ENCODE peak calls at places on chromosomes 2 and 18, in six cellular contexts. W is neural progenitor cell, P is uterus, L is lower lobe of right lung, T is AG04449, F is GM12878. Q is an unnamed sample.

GRCh38 chr2:5695641-5696350 is 3.6 kb downstream of the SOX11 start:
- DNase-seq in W (peak; percentile 65), P (no peak), L (no peak), T (no peak), F (no peak), Q (no peak)

GRCh38 chr2:239275871-239276812 is 124.7 kb downstream of the HDAC4 start:
- DNase-seq in W (no peak), P (peak; percentile 65), L (peak; percentile 46), T (no peak), F (no peak), Q (peak; percentile 53)

GRCh38 chr2:159613515-159614336 is 2.6 kb downstream of the BAZ2B start:
- DNase-seq in W (no peak), P (no peak), L (no peak), T (no peak), F (no peak), Q (no peak)

GRCh38 chr2:232523682-232524597 is 2.0 kb upstream of the CHRND start:
- DNase-seq in W (peak; percentile 92), P (no peak), L (no peak), T (no peak), F (no peak), Q (no peak)

GRCh38 chr2:129762386-129763189 is 216.9 kb upstream of the RAB6C start:
- DNase-seq in W (no peak), P (no peak), L (no peak), T (no peak), F (no peak), Q (no peak)

GRCh38 chr2:218022851-218023530 is 20.2 kb upstream of the TNS1 start:
- DNase-seq in W (no peak), P (peak; percentile 12), L (no peak), T (no peak), F (no peak), Q (no peak)

GRCh38 chr2:61255580-61256437 is 93.8 kb downstream of the C2orf74 start:
- DNase-seq in W (no peak), P (no peak), L (no peak), T (peak; percentile 65), F (no peak), Q (peak; percentile 61)

GRCh38 chr2:43331428-43331827 is 105.0 kb upstream of the ZFP36L2 start:
- DNase-seq in W (no peak), P (no peak), L (no peak), T (no peak), F (no peak), Q (no peak)

GRCh38 chr2:202099515-202099914 is 26.5 kb downstream of the KIAA2012 start:
- DNase-seq in W (peak; percentile 51), P (no peak), L (no peak), T (no peak), F (no peak), Q (no peak)

GRCh38 chr2:191552036-191552435 is 125.9 kb upstream of the NABP1 start:
- DNase-seq in W (no peak), P (no peak), L (no peak), T (no peak), F (no peak), Q (no peak)

GRCh38 chr2:118114863-118115262 is 26.6 kb downstream of the INSIG2 start:
- DNase-seq in W (no peak), P (no peak), L (no peak), T (no peak), F (no peak), Q (no peak)

GRCh38 chr2:238863749-238864206 is 15.9 kb downstream of the TWIST2 start:
- DNase-seq in W (no peak), P (no peak), L (no peak), T (no peak), F (no peak), Q (no peak)

GRCh38 chr18:5424903-5425302 is 118.9 kb downstream of the EPB41L3 start:
- DNase-seq in W (peak; percentile 66), P (no peak), L (no peak), T (no peak), F (no peak), Q (no peak)

DNA sequence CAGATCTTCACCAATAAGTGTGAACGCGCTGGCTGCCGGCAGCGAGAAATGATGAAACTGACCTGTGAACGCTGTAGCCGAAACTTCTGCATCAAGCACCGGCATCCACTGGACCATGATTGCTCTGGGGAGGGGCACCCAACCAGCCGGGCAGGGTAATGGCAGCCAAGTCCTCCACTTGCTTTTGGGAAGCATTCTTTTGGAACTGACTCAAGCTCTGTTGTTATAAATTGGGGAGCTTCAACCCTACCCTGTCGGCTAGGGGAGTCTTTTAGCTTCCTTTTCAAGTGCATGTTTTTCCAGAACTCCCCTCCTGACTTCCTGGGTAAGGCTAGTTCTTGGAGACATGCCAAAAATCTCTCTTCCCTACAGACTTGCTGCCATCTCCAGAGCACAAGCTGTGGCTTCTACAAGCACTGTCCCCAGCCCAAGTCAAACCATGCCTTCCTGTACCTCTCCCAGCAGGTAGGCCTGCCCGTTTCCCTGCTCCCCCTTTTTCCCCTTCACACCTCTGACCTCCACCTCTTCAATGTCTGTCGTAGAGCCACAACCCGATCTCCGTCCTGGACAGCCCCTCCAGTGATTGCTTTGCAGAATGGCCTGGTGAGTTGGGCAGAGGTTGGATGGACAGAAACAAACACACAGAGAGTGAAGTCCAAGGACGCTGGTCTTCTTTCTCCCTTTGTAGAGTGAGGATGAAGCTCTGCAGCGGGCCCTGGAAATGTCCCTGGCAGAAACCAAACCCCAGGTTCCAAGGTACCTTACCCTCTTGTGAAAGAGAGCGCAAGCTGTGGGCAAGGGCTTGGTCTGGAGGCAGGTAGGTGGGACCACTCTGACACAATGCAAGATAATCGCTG is 1.5 kb downstream of the ZFAND2B start:
- DNase-seq in W (no peak), P (no peak), L (no peak), T (no peak), F (no peak), Q (no peak)
- H3K4me3 ChIP-seq in W (peak overlapping the region; percentile 66), P (no peak overlapping the region), L (peak overlapping the region; percentile 76), T (no peak overlapping the region), F (no peak overlapping the region), Q (peak overlapping the region; percentile 82)

GRCh38 chr18:21704603-21705364 is at the start of gene ABHD3:
- DNase-seq in W (peak; percentile 95), P (peak; percentile 90), L (peak; percentile 97), T (peak; percentile 31), F (peak; percentile 55), Q (peak; percentile 35)
- TF ChIP-seq CTCF in W (peak; percentile 28), P (peak; percentile 33), L (peak; percentile 61), T (peak; percentile 52), F (peak; percentile 27), Q (peak; percentile 43)

DNA sequence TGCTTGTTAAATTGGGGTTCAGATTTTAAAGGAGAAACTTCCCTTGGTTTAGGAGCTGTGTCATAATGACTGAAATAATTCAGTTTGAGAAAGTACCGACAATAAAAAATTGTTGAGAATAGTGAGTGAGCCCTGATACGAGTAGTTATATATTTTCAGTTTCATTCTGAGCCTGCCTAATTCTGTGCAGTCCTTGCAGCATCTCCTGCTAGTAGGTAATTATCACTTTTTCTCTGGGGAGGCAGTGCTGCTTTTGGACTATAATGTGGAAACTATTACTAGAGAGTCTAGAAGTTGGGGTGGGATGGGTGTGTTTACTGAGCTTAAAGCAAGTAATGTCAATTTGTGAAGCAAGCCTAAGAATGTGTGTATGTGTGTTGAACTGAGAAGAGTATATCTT is 21.7 kb downstream of the ZNF638 start:
- DNase-seq in W (no peak), P (no peak), L (no peak), T (no peak), F (peak; percentile 19), Q (no peak)
- H3K4me3 ChIP-seq in W (no peak overlapping the region), P (no peak overlapping the region), L (no peak overlapping the region), T (no peak overlapping the region), F (peak overlapping the region; percentile 10), Q (no peak overlapping the region)

DNA sequence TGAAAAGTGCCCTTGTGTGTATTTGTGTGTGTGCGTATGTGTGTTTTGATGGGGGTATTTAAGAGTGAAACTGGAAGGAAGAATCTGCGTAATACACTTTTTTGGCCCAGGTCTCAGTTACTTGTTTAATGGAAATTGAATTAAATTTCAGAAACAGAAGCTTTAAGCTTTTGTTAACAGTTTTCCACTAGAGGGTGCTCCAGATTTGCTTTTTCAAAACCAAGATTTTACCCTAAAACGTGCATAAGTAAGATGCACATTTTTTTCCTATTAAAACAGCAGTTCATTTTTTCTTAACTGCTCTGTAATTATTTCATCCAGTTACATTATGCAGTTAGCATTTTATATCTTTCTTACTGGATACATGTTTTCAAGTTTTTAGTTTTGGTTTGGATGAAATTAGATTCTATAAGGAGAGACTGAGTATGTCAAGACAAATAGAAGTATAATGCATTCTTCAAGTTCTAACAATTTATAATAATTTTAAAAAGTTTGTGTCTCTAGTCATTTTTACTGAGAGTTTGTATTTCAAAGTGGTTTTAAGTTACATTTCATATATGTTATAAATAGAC is 97.2 kb downstream of the PIK3C3 start:
- DNase-seq in W (peak; percentile 1), P (no peak), L (no peak), T (no peak), F (no peak), Q (no peak)
- TF ChIP-seq CTCF in W (peak; percentile 56), P (no peak), L (no peak), T (peak; percentile 13), F (peak; percentile 45), Q (peak; percentile 37)

GRCh38 chr2:174784316-174784715 is 20.0 kb upstream of the CHRNA1 start:
- DNase-seq in W (no peak), P (no peak), L (no peak), T (no peak), F (no peak), Q (no peak)
- H3K4me3 ChIP-seq in W (no peak overlapping the region), P (no peak overlapping the region), L (no peak overlapping the region), T (no peak overlapping the region), F (no peak overlapping the region), Q (no peak overlapping the region)

GRCh38 chr18:22902093-22902492 is 31.0 kb upstream of the RBBP8 start:
- DNase-seq in W (no peak), P (no peak), L (no peak), T (no peak), F (no peak), Q (no peak)
- TF ChIP-seq CTCF in W (no peak), P (no peak), L (no peak), T (no peak), F (no peak), Q (no peak)

GRCh38 chr18:23149570-23149969 is 14.3 kb downstream of the CABLES1 start:
- DNase-seq in W (no peak), P (no peak), L (no peak), T (no peak), F (no peak), Q (no peak)
- H3K4me3 ChIP-seq in W (no peak overlapping the region), P (no peak overlapping the region), L (no peak overlapping the region), T (no peak overlapping the region), F (no peak overlapping the region), Q (no peak overlapping the region)

GRCh38 chr18:64244571-64244970 is 95.7 kb upstream of the LINC00305 start:
- DNase-seq in W (peak; percentile 12), P (no peak), L (no peak), T (no peak), F (no peak), Q (no peak)
- TF ChIP-seq CTCF in W (no peak), P (no peak), L (no peak), T (no peak), F (peak; percentile 11), Q (no peak)

Q was measured in AG09309.